ENCODE peak calls at places on chromosomes 11 and 22, in four cellular contexts. O, B, W and L are unnamed samples.

GRCh38 chr11:132472411-132473205 is 1059.7 kb downstream of the OPCML start:
- DNase-seq in O (no peak), B (no peak), W (no peak), L (no peak)

GRCh38 chr11:2694995-2695939 is 4.5 kb downstream of the KCNQ1OT1 start:
- DNase-seq in O (no peak), B (no peak), W (no peak), L (no peak)

GRCh38 chr11:92653448-92653847 is 316.0 kb upstream of the MTNR1B start:
- DNase-seq in O (no peak), B (no peak), W (no peak), L (no peak)

GRCh38 chr22:39958916-39959639 is 1.1 kb upstream of the TMA7B start:
- DNase-seq in O (peak), B (no peak), W (no peak), L (no peak)

GRCh38 chr11:78062671-78063070 is 990 bp upstream of the THRSP start:
- DNase-seq in O (no peak), B (no peak), W (no peak), L (no peak)

GRCh38 chr11:15180212-15180814 is 65.6 kb downstream of the INSC start:
- DNase-seq in O (no peak), B (no peak), W (no peak), L (no peak)

GRCh38 chr11:123111465-123111864 is 49.5 kb upstream of the HSPA8 start:
- DNase-seq in O (peak), B (peak), W (no peak), L (no peak)

GRCh38 chr11:8039530-8040260 is 41.3 kb upstream of the TUB start:
- DNase-seq in O (no peak), B (no peak), W (no peak), L (no peak)

GRCh38 chr11:117604349-117604995 is 192.5 kb downstream of the DSCAML1 start:
- DNase-seq in O (no peak), B (no peak), W (no peak), L (no peak)

GRCh38 chr22:22856885-22857606 is 30.6 kb upstream of the IGLL5 start:
- DNase-seq in O (no peak), B (no peak), W (no peak), L (no peak)

GRCh38 chr11:9565822-9566560 is 7.5 kb upstream of the WEE1 start:
- DNase-seq in O (peak), B (peak), W (no peak), L (no peak)

GRCh38 chr11:44564198-44564597 is 1.3 kb upstream of the CD82 start:
- DNase-seq in O (no peak), B (no peak), W (no peak), L (no peak)

GRCh38 chr11:46967962-46968361 is 31.4 kb downstream of the CSTPP1 start:
- DNase-seq in O (no peak), B (no peak), W (no peak), L (no peak)

GRCh38 chr11:45664376-45665205 is 831 bp downstream of the CHST1 start:
- DNase-seq in O (no peak), B (no peak), W (no peak), L (no peak)

GRCh38 chr11:9789919-9790318 is 126.0 kb downstream of the SWAP70 start:
- DNase-seq in O (peak), B (no peak), W (no peak), L (no peak)

GRCh38 chr11:1563697-1564534 is 8.2 kb downstream of the DUSP8 start:
- DNase-seq in O (no peak), B (no peak), W (no peak), L (no peak)

GRCh38 chr11:69840371-69841169 is 21.4 kb upstream of the FGF3 start:
- DNase-seq in O (no peak), B (no peak), W (no peak), L (no peak)

GRCh38 chr11:35618497-35619029 is 303 bp downstream of the FJX1 start:
- DNase-seq in O (peak), B (no peak), W (no peak), L (peak)

GRCh38 chr22:48496226-48496845 is 1331.3 kb downstream of the BRD1 start:
- DNase-seq in O (no peak), B (no peak), W (no peak), L (no peak)

GRCh38 chr11:132248585-132248984 is 878.2 kb downstream of the NTM start:
- DNase-seq in O (no peak), B (no peak), W (no peak), L (no peak)

GRCh38 chr22:28989484-28989883 is 72.1 kb downstream of the C22orf31 start:
- DNase-seq in O (no peak), B (no peak), W (no peak), L (no peak)

GRCh38 chr11:75270896-75271415 is 30.4 kb downstream of the TPBGL start:
- DNase-seq in O (no peak), B (peak), W (no peak), L (no peak)
- TF ChIP-seq CTCF in O (peak), B (peak), W (no peak), L (no peak)

GRCh38 chr22:41969110-41969646 is at the start of gene SEPTIN3:
- DNase-seq in O (no peak), B (no peak), W (no peak), L (no peak)

GRCh38 chr22:41968601-41969000 is 642 bp upstream of the SEPTIN3 start:
- DNase-seq in O (no peak), B (no peak), W (no peak), L (no peak)

GRCh38 chr22:41966225-41966606 is 3.0 kb upstream of the SEPTIN3 start:
- DNase-seq in O (no peak), B (no peak), W (no peak), L (no peak)

GRCh38 chr22:41964106-41964494 is 5.1 kb upstream of the SEPTIN3 start:
- DNase-seq in O (no peak), B (no peak), W (no peak), L (no peak)

DNA sequence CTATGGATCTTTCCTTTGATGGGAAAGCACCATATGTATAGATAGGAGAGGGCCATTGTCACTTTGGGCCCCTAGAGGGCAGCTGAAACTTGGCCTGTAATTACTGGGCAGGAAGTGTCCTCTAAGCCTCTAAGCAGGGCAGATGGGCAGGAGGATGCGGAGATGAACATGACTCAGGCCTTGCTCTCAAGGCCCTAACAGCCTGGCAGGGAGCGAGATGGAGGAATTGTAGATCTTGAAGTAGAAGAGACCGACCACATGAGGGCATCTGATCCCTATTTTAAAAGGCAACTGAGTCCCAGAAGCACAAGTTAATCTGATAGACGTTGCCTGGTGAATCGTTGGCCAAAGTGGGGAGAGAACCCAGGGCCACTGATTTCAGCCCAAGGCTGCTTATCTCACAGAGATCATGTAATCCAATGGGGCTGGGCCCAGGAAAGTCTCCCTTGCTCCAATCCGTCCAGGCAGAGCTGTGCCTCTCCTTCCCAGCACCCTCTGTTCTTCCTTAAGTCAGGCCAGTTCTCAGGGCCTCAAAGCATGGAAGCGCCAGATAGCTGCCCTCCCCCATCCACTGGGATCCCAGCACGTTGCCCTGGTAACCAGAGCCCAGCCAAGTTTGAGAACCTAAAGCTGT is 2.5 kb upstream of the SEPTIN3 start:
- DNase-seq in O (peak), B (peak), W (peak), L (no peak)
- TF ChIP-seq CTCF in O (peak), B (peak), W (no peak), L (no peak)

GRCh38 chr11:12087075-12087775 is 23.2 kb upstream of the MICAL2 start:
- DNase-seq in O (no peak), B (peak), W (no peak), L (no peak)
- TF ChIP-seq CTCF in O (no peak), B (no peak), W (no peak), L (no peak)

DNA sequence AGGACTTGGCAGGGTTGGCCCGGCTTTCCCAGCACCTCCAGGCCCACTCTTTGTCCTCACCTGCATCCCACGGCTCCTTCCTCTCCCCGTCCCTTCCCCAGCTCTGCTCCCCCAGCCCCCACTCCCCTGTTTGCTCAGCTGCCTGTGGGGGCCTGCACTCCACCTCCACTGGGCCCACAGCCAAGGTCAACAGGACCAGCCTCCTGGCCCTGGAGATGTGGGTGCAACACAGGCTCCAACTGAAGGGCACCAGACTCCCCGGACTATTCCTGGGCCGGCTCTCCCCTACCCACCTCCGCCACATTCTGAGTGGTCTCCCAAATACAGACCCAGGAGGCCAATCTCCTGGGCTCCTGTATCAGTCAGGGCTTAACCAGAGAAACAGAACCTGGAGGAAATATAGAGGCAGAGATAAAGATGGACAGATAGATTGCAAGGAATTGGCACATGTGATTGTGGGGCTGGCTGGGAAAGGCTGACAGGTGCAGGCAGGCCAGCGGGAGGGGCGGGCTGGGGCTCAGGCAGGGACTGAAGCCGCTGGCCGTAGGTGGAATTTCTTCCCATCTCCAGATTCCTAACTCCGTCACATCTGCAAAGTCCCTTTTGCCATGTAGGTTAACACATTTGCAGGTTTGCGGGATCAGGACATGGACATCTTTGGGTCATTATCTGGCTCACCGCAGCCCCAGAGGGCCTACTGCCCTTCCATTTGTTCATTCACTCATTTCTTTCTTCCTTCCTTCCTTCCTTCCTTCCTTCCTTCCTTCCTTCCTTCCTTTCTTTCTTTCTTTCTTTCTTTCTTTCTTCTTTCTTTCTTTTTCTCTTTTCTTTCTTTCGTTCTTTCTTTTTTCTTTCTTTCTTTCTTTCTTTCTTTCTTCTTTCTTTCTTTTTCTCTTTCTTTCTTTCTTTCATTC is 45.8 kb upstream of the MYH9 start:
- DNase-seq in O (no peak), B (no peak), W (no peak), L (no peak)
- TF ChIP-seq CTCF in O (no peak), B (no peak), W (no peak), L (no peak)

DNA sequence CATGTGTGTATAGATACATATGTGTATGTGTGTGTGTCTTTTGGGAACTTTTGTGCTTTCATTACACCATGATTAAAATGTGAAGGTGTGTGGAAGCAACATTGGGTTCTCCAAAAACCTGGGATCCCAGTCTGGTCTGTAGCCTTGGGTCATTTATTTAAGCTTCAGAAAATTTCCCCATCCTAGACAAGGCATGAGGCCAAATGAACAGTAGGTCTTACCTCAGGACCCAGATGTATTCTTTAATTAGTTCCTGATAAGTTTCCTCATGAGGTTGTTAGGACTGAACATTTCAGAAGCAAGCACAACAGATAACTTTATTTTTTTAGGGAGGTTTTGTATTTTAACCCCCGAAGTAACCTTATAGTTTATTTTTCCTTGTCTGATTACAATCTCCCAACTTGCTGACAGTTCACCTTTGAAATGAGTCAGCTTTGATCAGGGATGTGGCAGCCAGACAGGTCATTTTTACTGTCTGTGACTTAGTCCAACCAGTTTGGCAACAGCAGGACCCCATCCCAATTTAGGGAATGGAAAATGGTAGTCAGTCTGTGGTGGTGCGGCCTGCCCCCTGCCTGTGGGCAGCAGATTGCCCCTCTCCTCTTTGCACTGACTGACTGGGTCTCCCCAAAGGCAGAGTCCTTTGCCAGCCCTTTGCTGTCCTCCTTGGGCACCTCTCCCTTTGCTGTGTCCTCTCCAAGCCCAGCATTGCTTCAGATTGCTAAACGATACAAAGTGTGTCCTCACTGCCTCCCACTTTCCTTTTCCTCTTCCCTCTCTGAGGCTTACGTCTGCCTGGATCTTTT is 88.3 kb downstream of the NAV2 start:
- DNase-seq in O (no peak), B (no peak), W (no peak), L (no peak)
- TF ChIP-seq CTCF in O (no peak), B (no peak), W (peak), L (peak)

DNA sequence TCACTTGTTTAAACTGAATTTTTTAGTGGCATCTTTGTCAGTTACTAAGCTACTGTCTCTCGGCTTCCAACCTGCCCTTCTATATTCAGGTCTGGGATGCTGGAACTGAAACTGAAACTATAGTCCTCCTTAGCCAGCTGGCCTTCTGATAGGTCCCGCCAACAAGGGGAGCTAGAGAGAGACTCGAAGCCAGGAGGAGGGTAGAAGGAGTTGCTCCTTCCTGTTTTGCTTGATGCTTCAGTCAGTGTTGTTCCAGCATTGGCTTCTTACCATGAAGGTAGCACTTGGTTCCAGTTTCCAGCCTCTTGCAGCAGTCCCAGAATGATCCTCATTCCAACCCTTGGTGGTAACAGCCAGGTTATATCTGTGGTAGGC is 32.9 kb upstream of the HORMAD2 start:
- DNase-seq in O (peak), B (no peak), W (no peak), L (no peak)
- TF ChIP-seq CTCF in O (no peak), B (no peak), W (no peak), L (no peak)

DNA sequence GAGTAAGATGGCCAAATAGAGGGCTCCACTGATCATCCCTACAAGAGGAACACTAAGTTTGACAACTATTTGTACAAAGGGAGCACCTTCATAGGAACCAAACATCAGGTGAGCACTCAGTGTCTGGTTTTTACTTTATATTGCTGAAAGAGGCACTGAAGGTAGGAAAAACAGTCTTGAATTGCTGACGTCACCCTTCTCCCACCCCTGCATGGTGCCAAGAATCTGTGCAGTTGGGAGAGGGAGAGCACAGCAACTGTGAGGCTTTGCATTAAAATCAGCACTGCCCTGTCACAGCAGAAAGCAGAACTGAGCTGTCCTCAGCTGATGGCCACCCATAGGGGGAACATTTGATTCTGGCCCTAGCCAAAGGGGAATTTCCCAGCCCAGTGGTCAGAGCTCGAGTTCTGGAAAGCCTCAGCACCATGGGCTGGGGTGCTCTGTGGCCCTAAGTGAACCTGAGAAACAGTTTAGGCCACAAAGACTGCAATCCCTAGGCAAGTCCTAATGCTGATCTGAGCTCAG is 37.9 kb downstream of the PIWIL3 start:
- DNase-seq in O (no peak), B (no peak), W (no peak), L (no peak)
- TF ChIP-seq CTCF in O (no peak), B (no peak), W (no peak), L (no peak)

DNA sequence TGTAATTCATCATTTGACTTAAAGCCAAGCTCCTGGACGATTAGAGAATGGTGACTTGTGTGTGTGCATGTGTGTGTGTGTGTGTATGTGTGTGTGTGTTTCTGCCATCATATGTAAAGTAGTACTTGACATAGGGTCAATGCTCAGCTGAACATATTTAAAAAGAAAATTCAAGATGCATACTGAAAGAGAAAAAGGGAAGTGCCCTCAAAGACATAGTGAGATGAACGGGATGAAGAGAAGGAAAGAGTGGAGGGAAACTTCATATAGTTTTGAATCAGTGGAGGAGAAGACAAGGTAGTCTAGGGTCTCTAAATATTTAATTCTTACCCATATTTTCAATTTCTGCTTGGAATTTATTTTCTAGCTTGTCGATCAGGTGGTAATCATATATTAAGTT is 4.0 kb downstream of the TCN1 start:
- DNase-seq in O (no peak), B (no peak), W (no peak), L (no peak)
- TF ChIP-seq CTCF in O (no peak), B (no peak), W (no peak), L (no peak)

DNA sequence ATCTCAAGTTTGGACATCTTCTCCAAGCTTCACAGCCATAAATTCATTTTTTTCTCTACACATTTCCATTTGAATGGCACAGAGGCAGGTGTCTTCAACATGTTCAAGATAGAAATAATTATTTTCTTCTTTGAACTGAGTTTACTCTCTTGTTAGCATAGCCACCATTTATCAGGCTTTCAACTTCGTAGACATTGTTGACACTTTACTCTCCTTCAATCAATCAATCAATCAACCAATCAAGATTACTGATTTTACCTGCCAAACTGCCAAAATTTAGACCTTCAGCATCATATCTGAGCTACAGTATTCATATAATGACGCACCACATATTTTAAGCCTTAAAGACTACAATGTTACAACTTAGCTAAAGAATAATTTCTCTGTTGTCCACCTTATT is 300.1 kb upstream of the LUZP2 start:
- DNase-seq in O (no peak), B (no peak), W (no peak), L (no peak)
- TF ChIP-seq CTCF in O (no peak), B (no peak), W (no peak), L (no peak)

DNA sequence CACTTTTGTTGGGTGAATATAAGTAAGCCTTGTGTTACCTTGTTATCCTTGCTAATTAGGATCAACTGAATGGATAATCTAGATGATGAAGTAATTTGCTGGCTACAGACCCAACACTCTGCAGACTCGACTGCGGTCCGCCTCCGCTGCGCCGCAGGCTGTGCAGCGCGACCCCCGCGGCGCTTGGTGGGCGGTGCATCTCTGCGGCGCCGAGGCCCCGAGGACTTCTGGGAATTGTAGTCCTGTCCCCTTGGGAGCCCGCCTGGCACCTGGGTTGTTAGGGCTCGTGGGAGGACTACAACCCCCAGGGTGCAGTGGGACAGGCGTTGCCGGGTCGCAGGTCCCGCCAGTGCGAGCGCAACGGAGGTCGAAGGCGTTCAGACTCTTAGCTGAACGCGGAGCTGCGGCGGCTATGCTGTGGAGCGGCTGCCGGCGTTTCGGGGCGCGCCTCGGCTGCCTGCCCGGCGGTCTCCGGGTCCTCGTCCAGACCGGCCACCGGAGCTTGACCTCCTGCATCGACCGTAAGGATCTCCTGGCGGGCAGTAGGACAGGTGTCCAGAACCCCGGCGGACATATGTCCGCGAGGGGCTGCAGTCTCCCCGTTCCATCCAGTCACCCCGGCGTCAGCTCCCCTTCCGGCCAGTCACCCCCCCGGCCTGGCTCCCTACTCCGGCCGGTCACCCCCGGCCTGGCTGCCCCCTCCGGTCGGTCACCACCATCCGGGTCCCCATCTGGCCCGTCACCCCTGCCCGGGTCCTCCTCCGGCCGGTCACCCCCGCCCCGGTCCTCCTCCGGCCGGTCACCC is at the start of the genes ACAD8 and THYN1:
- DNase-seq in O (peak), B (peak), W (peak), L (peak)
- TF ChIP-seq CTCF in O (peak), B (no peak), W (no peak), L (peak)